ENCODE peak calls at places on chromosomes 3 and 15, in six cellular contexts. One of them, this sample, is unnamed.
A peak's percentile ranks its signal among the peaks of the same experiment; 100 is the strongest.

GRCh38 chr3:39107056-39107873 is at the start of the genes GORASP1 and TTC21A:
- DNase-seq in kidney: peak; percentile 95
- DNase-seq in upper lobe of right lung: peak; percentile 94
- DNase-seq in CD8-positive, alpha-beta T cell: peak; percentile 47
- DNase-seq in CD8-positive, alpha-beta memory T cell: peak; percentile 39
- DNase-seq in MM.1S: peak; percentile 78
- DNase-seq in this sample: peak; percentile 58

GRCh38 chr3:72597756-72598195 is 250.5 kb downstream of the SHQ1 start:
- DNase-seq in upper lobe of right lung: no peak
- DNase-seq in CD8-positive, alpha-beta memory T cell: no peak
- DNase-seq in kidney: no peak
- DNase-seq in MM.1S: no peak
- DNase-seq in CD8-positive, alpha-beta T cell: no peak
- DNase-seq in this sample: no peak

GRCh38 chr3:179348325-179349013 is 960 bp downstream of the MFN1 start:
- DNase-seq in upper lobe of right lung: no peak
- DNase-seq in CD8-positive, alpha-beta T cell: no peak
- DNase-seq in CD8-positive, alpha-beta memory T cell: no peak
- DNase-seq in kidney: no peak
- DNase-seq in MM.1S: no peak
- DNase-seq in this sample: no peak

GRCh38 chr15:70271422-70272088 is 173.8 kb upstream of the TLE3 start:
- DNase-seq in upper lobe of right lung: no peak
- DNase-seq in CD8-positive, alpha-beta T cell: no peak
- DNase-seq in MM.1S: no peak
- DNase-seq in kidney: no peak
- DNase-seq in CD8-positive, alpha-beta memory T cell: no peak
- DNase-seq in this sample: no peak

GRCh38 chr3:122773856-122774535 is 19.6 kb downstream of the HSPBAP1 start:
- DNase-seq in CD8-positive, alpha-beta memory T cell: no peak
- DNase-seq in CD8-positive, alpha-beta T cell: no peak
- DNase-seq in MM.1S: peak; percentile 49
- DNase-seq in upper lobe of right lung: no peak
- DNase-seq in kidney: no peak
- DNase-seq in this sample: no peak

GRCh38 chr3:67381667-67382272 is 272.6 kb downstream of the SUCLG2 start:
- DNase-seq in CD8-positive, alpha-beta memory T cell: no peak
- DNase-seq in upper lobe of right lung: no peak
- DNase-seq in CD8-positive, alpha-beta T cell: no peak
- DNase-seq in MM.1S: no peak
- DNase-seq in kidney: no peak
- DNase-seq in this sample: no peak

GRCh38 chr3:15300318-15301078 is 31.9 kb downstream of the SH3BP5 start:
- DNase-seq in kidney: peak; percentile 73
- DNase-seq in CD8-positive, alpha-beta memory T cell: no peak
- DNase-seq in CD8-positive, alpha-beta T cell: no peak
- DNase-seq in MM.1S: no peak
- DNase-seq in upper lobe of right lung: no peak
- DNase-seq in this sample: no peak

GRCh38 chr15:76991741-76992645 is 2.9 kb upstream of the PSTPIP1 start:
- DNase-seq in kidney: no peak
- DNase-seq in CD8-positive, alpha-beta memory T cell: no peak
- DNase-seq in CD8-positive, alpha-beta T cell: no peak
- DNase-seq in upper lobe of right lung: peak; percentile 68
- DNase-seq in MM.1S: no peak
- DNase-seq in this sample: no peak

GRCh38 chr3:5376761-5377160 is 189.3 kb downstream of the EDEM1 start:
- DNase-seq in kidney: peak; percentile 51
- DNase-seq in MM.1S: peak; percentile 58
- DNase-seq in upper lobe of right lung: no peak
- DNase-seq in CD8-positive, alpha-beta memory T cell: no peak
- DNase-seq in CD8-positive, alpha-beta T cell: no peak
- DNase-seq in this sample: no peak

GRCh38 chr15:67050522-67051087 is 14.8 kb upstream of the SMAD3 start:
- DNase-seq in upper lobe of right lung: no peak
- DNase-seq in MM.1S: no peak
- DNase-seq in CD8-positive, alpha-beta T cell: no peak
- DNase-seq in kidney: peak; percentile 77
- DNase-seq in CD8-positive, alpha-beta memory T cell: no peak
- DNase-seq in this sample: no peak

GRCh38 chr15:67049351-67050044 is 15.9 kb upstream of the SMAD3 start:
- DNase-seq in MM.1S: no peak
- DNase-seq in upper lobe of right lung: no peak
- DNase-seq in CD8-positive, alpha-beta T cell: no peak
- DNase-seq in CD8-positive, alpha-beta memory T cell: no peak
- DNase-seq in kidney: peak; percentile 86
- DNase-seq in this sample: no peak

GRCh38 chr15:67047149-67047661 is 18.2 kb upstream of the SMAD3 start:
- DNase-seq in kidney: no peak
- DNase-seq in CD8-positive, alpha-beta T cell: no peak
- DNase-seq in CD8-positive, alpha-beta memory T cell: no peak
- DNase-seq in upper lobe of right lung: no peak
- DNase-seq in MM.1S: no peak
- DNase-seq in this sample: no peak

GRCh38 chr15:67050062-67050461 is 15.3 kb upstream of the SMAD3 start:
- DNase-seq in CD8-positive, alpha-beta memory T cell: no peak
- DNase-seq in kidney: no peak
- DNase-seq in upper lobe of right lung: no peak
- DNase-seq in CD8-positive, alpha-beta T cell: no peak
- DNase-seq in MM.1S: no peak
- DNase-seq in this sample: no peak

DNA sequence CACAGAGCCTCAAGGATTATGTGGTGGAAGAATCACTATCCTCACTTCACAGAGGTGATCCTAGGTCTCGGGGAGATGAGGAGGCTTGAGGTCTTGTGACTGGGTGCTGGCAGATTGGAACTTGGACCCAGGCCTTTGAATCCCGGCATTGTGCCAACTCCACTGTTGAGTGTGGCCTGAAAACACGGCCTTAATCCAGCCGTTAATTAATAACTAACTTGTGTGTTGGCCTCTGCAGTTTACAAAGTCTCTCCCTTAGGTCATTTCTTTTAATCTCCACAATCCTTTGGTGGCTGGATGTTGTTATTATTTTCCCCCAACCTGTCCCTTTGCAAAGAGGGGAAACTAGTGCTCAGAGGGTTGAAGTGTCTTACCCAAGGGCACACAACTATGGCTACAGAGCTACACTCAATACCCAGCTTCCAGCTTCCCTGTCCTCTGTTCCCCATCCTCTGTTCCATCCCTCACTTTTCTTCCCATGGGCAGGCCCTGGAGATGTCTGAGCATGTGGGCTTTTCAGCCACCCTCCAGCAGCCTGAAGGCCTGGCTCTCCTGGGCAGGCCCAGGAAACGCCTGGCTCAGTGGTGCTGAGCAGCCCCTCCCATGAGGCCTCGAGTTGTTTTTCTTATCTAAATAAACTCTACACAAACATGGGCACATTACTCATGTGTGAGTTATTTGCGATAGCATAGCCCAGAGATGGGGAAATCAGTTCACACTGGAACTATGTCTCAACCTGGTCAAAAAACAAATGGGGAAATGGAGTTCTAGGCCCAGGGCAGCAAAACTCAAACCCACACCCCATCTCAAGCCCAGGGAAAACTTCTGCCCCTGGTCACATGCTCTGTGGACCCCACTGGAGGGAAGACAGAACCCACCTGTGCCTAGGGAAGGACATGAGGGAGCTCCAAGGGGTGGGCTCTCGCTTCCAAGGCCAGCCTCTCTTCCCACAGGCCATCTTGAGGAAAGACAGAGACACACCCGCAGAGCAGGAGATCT is 16.8 kb upstream of the SMAD3 start:
- DNase-seq in CD8-positive, alpha-beta memory T cell: no peak
- DNase-seq in kidney: peak; percentile 85
- DNase-seq in CD8-positive, alpha-beta T cell: no peak
- DNase-seq in upper lobe of right lung: peak; percentile 79
- DNase-seq in MM.1S: no peak
- DNase-seq in this sample: no peak
- H3K27ac ChIP-seq in CD8-positive, alpha-beta memory T cell: no peak overlapping the region
- H3K27ac ChIP-seq in kidney: peak overlapping the region; percentile 97
- H3K27ac ChIP-seq in CD8-positive, alpha-beta T cell: no peak overlapping the region
- H3K27ac ChIP-seq in upper lobe of right lung: peak overlapping the region; percentile 82
- H3K27ac ChIP-seq in MM.1S: no peak overlapping the region
- H3K27ac ChIP-seq in this sample: no peak overlapping the region

DNA sequence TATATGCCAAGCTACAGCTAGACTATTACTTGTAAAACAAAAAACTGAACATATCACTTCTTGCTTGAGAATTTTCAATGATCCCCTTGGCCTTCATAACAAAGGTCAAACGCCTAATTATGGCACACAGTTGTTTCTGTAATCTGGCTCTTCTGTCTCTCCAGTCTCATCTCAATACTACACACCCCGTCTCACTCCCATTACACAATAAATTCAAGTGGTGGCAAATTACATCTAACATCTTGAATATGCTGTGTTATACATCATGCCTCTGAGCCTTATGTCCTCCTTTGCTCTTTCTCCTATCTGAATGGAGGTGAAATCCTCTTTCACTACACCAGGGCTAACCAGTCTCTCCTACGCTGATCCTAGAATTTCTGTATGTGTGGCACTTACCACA is 140.4 kb downstream of the TBL1XR1 start:
- DNase-seq in CD8-positive, alpha-beta memory T cell: no peak
- DNase-seq in kidney: no peak
- DNase-seq in upper lobe of right lung: no peak
- DNase-seq in CD8-positive, alpha-beta T cell: no peak
- DNase-seq in MM.1S: no peak
- DNase-seq in this sample: no peak
- H3K4me1 ChIP-seq in CD8-positive, alpha-beta memory T cell: peaks cover 28% of the 10 kb centered on the region
- H3K4me1 ChIP-seq in kidney: no peaks in the 10 kb centered on the region
- H3K4me1 ChIP-seq in upper lobe of right lung: peaks cover 3% of the 10 kb centered on the region
- H3K4me1 ChIP-seq in CD8-positive, alpha-beta T cell: peaks cover 15% of the 10 kb centered on the region
- H3K4me1 ChIP-seq in MM.1S: peaks cover 59% of the 10 kb centered on the region
- H3K4me1 ChIP-seq in this sample: no peaks in the 10 kb centered on the region

GRCh38 chr3:7503431-7503830 is 642.5 kb downstream of the GRM7 start:
- DNase-seq in CD8-positive, alpha-beta T cell: no peak
- DNase-seq in kidney: no peak
- DNase-seq in upper lobe of right lung: no peak
- DNase-seq in CD8-positive, alpha-beta memory T cell: no peak
- DNase-seq in MM.1S: no peak
- DNase-seq in this sample: no peak
- H3K4me3 ChIP-seq in CD8-positive, alpha-beta T cell: no peak overlapping the region
- H3K4me3 ChIP-seq in kidney: no peak overlapping the region
- H3K4me3 ChIP-seq in upper lobe of right lung: no peak overlapping the region
- H3K4me3 ChIP-seq in CD8-positive, alpha-beta memory T cell: no peak overlapping the region
- H3K4me3 ChIP-seq in MM.1S: no peak overlapping the region
- H3K4me3 ChIP-seq in this sample: no peak overlapping the region

GRCh38 chr15:78207110-78207458 is 27.3 kb downstream of the ACSBG1 start:
- DNase-seq in CD8-positive, alpha-beta T cell: no peak
- DNase-seq in kidney: no peak
- DNase-seq in MM.1S: no peak
- DNase-seq in CD8-positive, alpha-beta memory T cell: no peak
- DNase-seq in upper lobe of right lung: no peak
- DNase-seq in this sample: no peak

GRCh38 chr15:78207641-78208340 is 26.6 kb downstream of the ACSBG1 start:
- DNase-seq in kidney: no peak
- DNase-seq in MM.1S: no peak
- DNase-seq in CD8-positive, alpha-beta memory T cell: no peak
- DNase-seq in CD8-positive, alpha-beta T cell: no peak
- DNase-seq in upper lobe of right lung: no peak
- DNase-seq in this sample: no peak

GRCh38 chr15:78209646-78210348 is 24.6 kb downstream of the ACSBG1 start:
- DNase-seq in CD8-positive, alpha-beta memory T cell: no peak
- DNase-seq in upper lobe of right lung: no peak
- DNase-seq in MM.1S: no peak
- DNase-seq in kidney: peak; percentile 75
- DNase-seq in CD8-positive, alpha-beta T cell: no peak
- DNase-seq in this sample: no peak

GRCh38 chr15:78208887-78209645 is 25.3 kb downstream of the ACSBG1 start:
- DNase-seq in CD8-positive, alpha-beta memory T cell: no peak
- DNase-seq in MM.1S: no peak
- DNase-seq in upper lobe of right lung: no peak
- DNase-seq in kidney: no peak
- DNase-seq in CD8-positive, alpha-beta T cell: no peak
- DNase-seq in this sample: no peak

GRCh38 chr15:78208341-78208844 is 26.0 kb downstream of the ACSBG1 start:
- DNase-seq in CD8-positive, alpha-beta T cell: no peak
- DNase-seq in kidney: no peak
- DNase-seq in upper lobe of right lung: no peak
- DNase-seq in MM.1S: no peak
- DNase-seq in CD8-positive, alpha-beta memory T cell: no peak
- DNase-seq in this sample: no peak
- H3K27ac ChIP-seq in CD8-positive, alpha-beta T cell: no peak overlapping the region
- H3K27ac ChIP-seq in kidney: no peak overlapping the region
- H3K27ac ChIP-seq in upper lobe of right lung: no peak overlapping the region
- H3K27ac ChIP-seq in MM.1S: no peak overlapping the region
- H3K27ac ChIP-seq in CD8-positive, alpha-beta memory T cell: no peak overlapping the region
- H3K27ac ChIP-seq in this sample: no peak overlapping the region

GRCh38 chr15:63212050-63212973 is 22.9 kb downstream of the RAB8B start:
- DNase-seq in CD8-positive, alpha-beta T cell: no peak
- DNase-seq in CD8-positive, alpha-beta memory T cell: no peak
- DNase-seq in MM.1S: no peak
- DNase-seq in kidney: no peak
- DNase-seq in upper lobe of right lung: no peak
- DNase-seq in this sample: no peak

GRCh38 chr15:63210151-63211051 is 21.0 kb downstream of the RAB8B start:
- DNase-seq in CD8-positive, alpha-beta T cell: no peak
- DNase-seq in kidney: no peak
- DNase-seq in upper lobe of right lung: no peak
- DNase-seq in MM.1S: no peak
- DNase-seq in CD8-positive, alpha-beta memory T cell: no peak
- DNase-seq in this sample: no peak

GRCh38 chr15:63211549-63211948 is 22.1 kb downstream of the RAB8B start:
- DNase-seq in CD8-positive, alpha-beta memory T cell: no peak
- DNase-seq in upper lobe of right lung: no peak
- DNase-seq in MM.1S: no peak
- DNase-seq in kidney: no peak
- DNase-seq in CD8-positive, alpha-beta T cell: no peak
- DNase-seq in this sample: no peak
- H3K4me1 ChIP-seq in CD8-positive, alpha-beta memory T cell: peaks cover 68% of the 10 kb centered on the region
- H3K4me1 ChIP-seq in upper lobe of right lung: peaks cover 36% of the 10 kb centered on the region
- H3K4me1 ChIP-seq in MM.1S: no peaks in the 10 kb centered on the region
- H3K4me1 ChIP-seq in kidney: no peaks in the 10 kb centered on the region
- H3K4me1 ChIP-seq in CD8-positive, alpha-beta T cell: peaks cover 49% of the 10 kb centered on the region
- H3K4me1 ChIP-seq in this sample: peaks cover 3% of the 10 kb centered on the region

DNA sequence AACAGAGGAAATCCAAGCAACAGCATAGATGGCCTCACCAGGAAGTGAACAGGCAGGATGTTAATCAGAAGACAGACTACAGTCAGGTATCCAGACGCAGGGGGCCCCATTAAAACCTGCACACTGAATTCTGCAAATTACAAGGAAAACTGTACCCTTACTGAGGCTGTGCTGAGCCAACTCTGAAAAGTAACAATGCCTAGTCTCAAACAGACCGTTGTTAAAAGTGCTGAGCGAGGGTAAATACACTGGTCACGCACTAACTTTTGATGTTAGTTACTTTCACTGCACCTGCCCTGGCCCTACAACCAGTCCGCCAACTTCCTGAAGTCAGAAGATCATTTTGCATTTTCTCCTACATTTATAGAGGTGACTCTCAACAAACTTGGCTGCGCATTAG is 1.0 kb downstream of the TAMM41 start:
- DNase-seq in upper lobe of right lung: no peak
- DNase-seq in kidney: no peak
- DNase-seq in CD8-positive, alpha-beta memory T cell: no peak
- DNase-seq in CD8-positive, alpha-beta T cell: no peak
- DNase-seq in MM.1S: peak; percentile 16
- DNase-seq in this sample: no peak
- H3K4me3 ChIP-seq in upper lobe of right lung: peak overlapping the region; percentile 86
- H3K4me3 ChIP-seq in kidney: peak overlapping the region; percentile 99
- H3K4me3 ChIP-seq in CD8-positive, alpha-beta memory T cell: peak overlapping the region; percentile 97
- H3K4me3 ChIP-seq in CD8-positive, alpha-beta T cell: peak overlapping the region; percentile 92
- H3K4me3 ChIP-seq in MM.1S: peak overlapping the region; percentile 96
- H3K4me3 ChIP-seq in this sample: peak overlapping the region; percentile 89